ENCODE peak calls at places on chromosomes 6 and 20, in five cellular contexts. E, K, M, F and Y are unnamed samples.

GRCh38 chr6:111674882-111675281 is 69.2 kb upstream of the TRAF3IP2 start:
- DNase-seq in E (no peak), K (no peak), M (no peak), F (no peak), Y (no peak)

GRCh38 chr6:57432919-57433684 is 115.7 kb downstream of the PRIM2 start:
- DNase-seq in E (no peak), K (no peak), M (no peak), F (no peak), Y (no peak)

GRCh38 chr6:13046084-13046483 is 282.3 kb downstream of the TBC1D7 start:
- DNase-seq in E (no peak), K (no peak), M (no peak), F (no peak), Y (no peak)

GRCh38 chr6:167210375-167211295 is 52.9 kb upstream of the GPR31 start:
- DNase-seq in E (no peak), K (no peak), M (no peak), F (peak), Y (no peak)

GRCh38 chr6:88141641-88142298 is 24.4 kb downstream of the CNR1 start:
- DNase-seq in E (no peak), K (no peak), M (no peak), F (no peak), Y (peak)

GRCh38 chr6:146532702-146533101 is 10.9 kb upstream of the RAB32 start:
- DNase-seq in E (no peak), K (no peak), M (no peak), F (no peak), Y (no peak)

GRCh38 chr6:91273729-91274128 is 686.9 kb upstream of the MAP3K7 start:
- DNase-seq in E (no peak), K (no peak), M (no peak), F (peak), Y (no peak)

GRCh38 chr6:120675886-120676285 is 658.4 kb downstream of the TBC1D32 start:
- DNase-seq in E (no peak), K (no peak), M (no peak), F (no peak), Y (no peak)

GRCh38 chr20:58715709-58716475 is 23.3 kb downstream of the NPEPL1 start:
- DNase-seq in E (no peak), K (no peak), M (no peak), F (peak), Y (no peak)

GRCh38 chr6:3009930-3010329 is 10.2 kb downstream of the NQO2 start:
- DNase-seq in E (no peak), K (no peak), M (no peak), F (no peak), Y (no peak)

GRCh38 chr20:43220612-43221011 is 30.9 kb upstream of the PTPRT start:
- DNase-seq in E (no peak), K (no peak), M (no peak), F (no peak), Y (no peak)

GRCh38 chr6:53287336-53288225 is 61.2 kb downstream of the ELOVL5 start:
- DNase-seq in E (no peak), K (no peak), M (no peak), F (no peak), Y (no peak)

GRCh38 chr20:34390769-34391447 is 27.8 kb downstream of the ITCH start:
- DNase-seq in E (no peak), K (no peak), M (peak), F (peak), Y (peak)

GRCh38 chr6:154169193-154169847 is 130.3 kb downstream of the OPRM1 start:
- DNase-seq in E (no peak), K (no peak), M (no peak), F (no peak), Y (no peak)